ENCODE peak calls at places on chromosomes 6 and 20, in four cellular contexts. P is skeletal muscle cell; J is activated CD4-positive, CD25-positive, alpha-beta regulatory T cell treated with anti-CD3 and anti-CD28 coated beads, Interleukin-2, amount 50 U/mL, for 72 hours; R is fibroblast of villous mesenchyme. T is an unnamed sample.

GRCh38 chr20:62816879-62817873 is at the start of gene COL9A3:
- DNase-seq in P (no peak), J (no peak), R (no peak), T (no peak)

GRCh38 chr6:96499781-96500180 is 21.8 kb upstream of the UFL1 start:
- DNase-seq in R (no peak), P (no peak), J (no peak), T (no peak)

GRCh38 chr6:149831380-149831820 is 32.8 kb downstream of the LRP11 start:
- DNase-seq in J (no peak), P (no peak), R (no peak), T (no peak)

GRCh38 chr6:19812512-19813119 is 24.6 kb upstream of the ID4 start:
- DNase-seq in J (no peak), P (no peak), R (peak; percentile 51), T (peak; percentile 36)

GRCh38 chr20:37781626-37782025 is 87.8 kb downstream of the CTNNBL1 start:
- DNase-seq in R (no peak), P (no peak), J (no peak), T (no peak)

GRCh38 chr20:8360035-8360434 is 228.0 kb downstream of the PLCB1 start:
- DNase-seq in P (no peak), J (no peak), R (no peak), T (no peak)

GRCh38 chr6:166277021-166277420 is 31.2 kb downstream of the PRR18 start:
- DNase-seq in P (no peak), J (no peak), R (no peak), T (peak; percentile 32)

GRCh38 chr6:108518714-108519576 is 41.8 kb upstream of the FOXO3 start:
- DNase-seq in J (no peak), R (peak; percentile 18), P (no peak), T (peak; percentile 16)

GRCh38 chr20:31595654-31596411 is 9.3 kb upstream of the ID1 start:
- DNase-seq in J (no peak), P (peak; percentile 91), R (peak; percentile 99), T (peak; percentile 82)

GRCh38 chr20:10469599-10469998 is 34.5 kb downstream of the SLX4IP start:
- DNase-seq in J (no peak), R (peak; percentile 91), P (peak; percentile 72), T (peak; percentile 86)

GRCh38 chr20:2756056-2756611 is 44.3 kb downstream of the CPXM1 start:
- DNase-seq in P (no peak), J (no peak), R (peak; percentile 59), T (no peak)

GRCh38 chr20:47258745-47259695 is 97.5 kb downstream of the ZMYND8 start:
- DNase-seq in J (no peak), P (no peak), R (peak; percentile 64), T (peak; percentile 50)

GRCh38 chr6:52515219-52515960 is 61.5 kb downstream of the TRAM2 start:
- DNase-seq in P (no peak), J (no peak), R (peak; percentile 79), T (no peak)

GRCh38 chr20:24835195-24835594 is 113.9 kb upstream of the CST7 start:
- DNase-seq in R (no peak), J (no peak), P (no peak), T (no peak)

GRCh38 chr20:21520702-21521595 is 7.1 kb upstream of the NKX2-2 start:
- DNase-seq in P (no peak), R (no peak), J (no peak), T (no peak)

T was measured in stromal cell of bone marrow.